ENCODE peak calls at places on chromosomes 16 and 17, in five cellular contexts. L, U, M, C and Z are unnamed samples.

GRCh38 chr17:55413825-55414489 is 7.7 kb downstream of the MMD start:
- DNase-seq in L (no peak), U (no peak), M (no peak), C (no peak), Z (no peak)

GRCh38 chr17:75731086-75731715 is 9.9 kb downstream of the ITGB4 start:
- DNase-seq in L (no peak), U (no peak), M (no peak), C (no peak), Z (no peak)

GRCh38 chr16:50653056-50653455 is 28.1 kb downstream of the SNX20 start:
- DNase-seq in L (no peak), U (no peak), M (no peak), C (no peak), Z (no peak)

GRCh38 chr17:1511290-1511689 is 5.1 kb downstream of the INPP5K start:
- DNase-seq in L (no peak), U (peak; percentile 29), M (no peak), C (no peak), Z (no peak)

GRCh38 chr17:59371426-59372099 is 40.1 kb downstream of the YPEL2 start:
- DNase-seq in L (no peak), U (no peak), M (no peak), C (peak; percentile 32), Z (no peak)

GRCh38 chr17:72604518-72604917 is 483.7 kb downstream of the SOX9 start:
- DNase-seq in L (no peak), U (no peak), M (no peak), C (peak; percentile 82), Z (no peak)

GRCh38 chr16:53714080-53715050 is 10.4 kb downstream of the FTO start:
- DNase-seq in L (no peak), U (no peak), M (no peak), C (no peak), Z (peak; percentile 12)

GRCh38 chr16:25823891-25824290 is 132.1 kb downstream of the HS3ST4 start:
- DNase-seq in L (no peak), U (no peak), M (no peak), C (no peak), Z (no peak)

GRCh38 chr16:10752843-10753523 is 9.3 kb downstream of the NUBP1 start:
- DNase-seq in L (peak; percentile 74), U (no peak), M (no peak), C (no peak), Z (no peak)

GRCh38 chr17:30519707-30520106 is 42.5 kb downstream of the GOSR1 start:
- DNase-seq in L (no peak), U (no peak), M (no peak), C (no peak), Z (no peak)

GRCh38 chr17:12967962-12968361 is 49.9 kb downstream of the ELAC2 start:
- DNase-seq in L (no peak), U (no peak), M (no peak), C (no peak), Z (no peak)

GRCh38 chr16:57528499-57529323 is 7.7 kb downstream of the CCDC102A start:
- DNase-seq in L (no peak), U (peak; percentile 1), M (no peak), C (no peak), Z (peak; percentile 98)

GRCh38 chr17:5364156-5364555 is 55.3 kb downstream of the NUP88 start:
- DNase-seq in L (no peak), U (no peak), M (no peak), C (no peak), Z (no peak)

GRCh38 chr16:2473425-2473926 is 1.5 kb upstream of the TBC1D24 start:
- DNase-seq in L (no peak), U (peak; percentile 58), M (peak; percentile 31), C (no peak), Z (peak; percentile 35)

GRCh38 chr16:20322696-20323095 is 4.6 kb downstream of the GP2 start:
- DNase-seq in L (no peak), U (no peak), M (no peak), C (no peak), Z (no peak)

GRCh38 chr16:56603589-56603988 is 4.8 kb upstream of the MT2A start:
- DNase-seq in L (no peak), U (peak; percentile 54), M (peak; percentile 67), C (peak; percentile 86), Z (peak; percentile 80)

GRCh38 chr16:57840833-57841232 is 38.5 kb upstream of the KIFC3 start:
- DNase-seq in L (no peak), U (no peak), M (no peak), C (peak; percentile 89), Z (no peak)

GRCh38 chr17:68346448-68346847 is 55.2 kb downstream of the ARSG start:
- DNase-seq in L (peak; percentile 24), U (no peak), M (no peak), C (no peak), Z (no peak)

GRCh38 chr16:69465083-69465721 is 40.8 kb downstream of the CYB5B start:
- DNase-seq in L (peak; percentile 59), U (no peak), M (no peak), C (peak; percentile 45), Z (no peak)

GRCh38 chr16:79163666-79164377 is 436.7 kb downstream of the MAF start:
- DNase-seq in L (no peak), U (no peak), M (no peak), C (no peak), Z (no peak)

GRCh38 chr17:5254903-5255521 is 20.4 kb upstream of the SCIMP start:
- DNase-seq in L (no peak), U (no peak), M (no peak), C (no peak), Z (no peak)

GRCh38 chr17:39738568-39738901 is 797 bp downstream of the GRB7 start:
- DNase-seq in L (no peak), U (peak; percentile 58), M (peak; percentile 92), C (peak; percentile 50), Z (peak; percentile 79)

GRCh38 chr17:48441231-48441711 is 11.3 kb upstream of the SKAP1 start:
- DNase-seq in L (peak; percentile 96), U (no peak), M (no peak), C (no peak), Z (no peak)

GRCh38 chr17:77286641-77287431 is 146.1 kb downstream of the SEC14L1 start:
- DNase-seq in L (no peak), U (peak; percentile 34), M (peak; percentile 99), C (peak; percentile 100), Z (no peak)

GRCh38 chr17:4833941-4834501 is 881 bp downstream of the MINK1 start:
- DNase-seq in L (no peak), U (no peak), M (no peak), C (peak; percentile 68), Z (peak; percentile 43)

GRCh38 chr16:82603784-82604411 is 22.9 kb upstream of the CDH13 start:
- DNase-seq in L (no peak), U (no peak), M (no peak), C (peak; percentile 13), Z (peak; percentile 77)

GRCh38 chr17:56034120-56034757 is 119.0 kb upstream of the ANKFN1 start:
- DNase-seq in L (no peak), U (no peak), M (no peak), C (no peak), Z (no peak)

GRCh38 chr17:73348824-73349095 is 37.0 kb upstream of the CDC42EP4 start:
- DNase-seq in L (no peak), U (no peak), M (no peak), C (no peak), Z (no peak)

GRCh38 chr17:51707216-51707615 is 446.9 kb downstream of the UTP18 start:
- DNase-seq in L (no peak), U (no peak), M (no peak), C (no peak), Z (no peak)

GRCh38 chr17:32496348-32497078 is 9.7 kb downstream of the CDK5R1 start:
- DNase-seq in L (no peak), U (no peak), M (no peak), C (no peak), Z (no peak)

GRCh38 chr17:79776378-79777165 is 1.4 kb upstream of the CBX2 start:
- DNase-seq in L (no peak), U (no peak), M (peak; percentile 28), C (peak; percentile 44), Z (peak; percentile 44)

GRCh38 chr17:57915980-57916757 is 39.0 kb downstream of the CUEDC1 start:
- DNase-seq in L (no peak), U (no peak), M (no peak), C (no peak), Z (peak; percentile 83)

GRCh38 chr17:57918017-57918895 is 37.0 kb downstream of the CUEDC1 start:
- DNase-seq in L (no peak), U (no peak), M (no peak), C (no peak), Z (no peak)

GRCh38 chr17:57915532-57915931 is 39.7 kb downstream of the CUEDC1 start:
- DNase-seq in L (no peak), U (no peak), M (no peak), C (no peak), Z (no peak)

GRCh38 chr17:57914274-57915147 is 40.7 kb downstream of the CUEDC1 start:
- DNase-seq in L (no peak), U (no peak), M (no peak), C (no peak), Z (no peak)

GRCh38 chr17:57916925-57917858 is 38.0 kb downstream of the CUEDC1 start:
- DNase-seq in L (no peak), U (no peak), M (no peak), C (peak; percentile 53), Z (no peak)
- TF ChIP-seq CTCF in L (peak; percentile 17), U (no peak), M (peak; percentile 28), C (peak; percentile 73), Z (peak; percentile 39)

DNA sequence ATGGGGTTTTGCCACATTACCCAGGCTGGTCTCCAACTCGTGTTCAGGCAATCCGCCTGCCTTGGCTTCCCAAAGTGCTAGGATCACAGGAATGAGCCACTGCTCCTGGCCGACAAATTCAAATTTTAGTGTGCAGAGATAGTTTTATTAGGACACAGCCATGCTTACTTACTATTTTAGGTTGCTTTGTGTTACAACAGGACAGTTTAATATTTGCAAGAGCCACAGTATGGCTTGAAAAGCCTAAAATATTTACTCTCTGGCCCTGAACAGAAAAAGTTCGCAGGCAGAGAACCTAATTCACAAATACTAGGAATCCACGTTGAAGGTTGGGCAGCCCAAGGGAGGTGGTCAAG is 12.6 kb upstream of the ETV4 start:
- DNase-seq in L (no peak), U (no peak), M (no peak), C (no peak), Z (no peak)
- TF ChIP-seq JUNB in L (no peak), U (no peak), M (no peak), C (no peak), Z (no peak)

GRCh38 chr17:36932383-36933173 is 4.7 kb upstream of the LHX1 start:
- DNase-seq in L (no peak), U (no peak), M (no peak), C (no peak), Z (no peak)
- H3K4me3 ChIP-seq in L (no peak overlapping the region), U (no peak overlapping the region), M (no peak overlapping the region), C (no peak overlapping the region), Z (peak overlapping the region; percentile 84)

DNA sequence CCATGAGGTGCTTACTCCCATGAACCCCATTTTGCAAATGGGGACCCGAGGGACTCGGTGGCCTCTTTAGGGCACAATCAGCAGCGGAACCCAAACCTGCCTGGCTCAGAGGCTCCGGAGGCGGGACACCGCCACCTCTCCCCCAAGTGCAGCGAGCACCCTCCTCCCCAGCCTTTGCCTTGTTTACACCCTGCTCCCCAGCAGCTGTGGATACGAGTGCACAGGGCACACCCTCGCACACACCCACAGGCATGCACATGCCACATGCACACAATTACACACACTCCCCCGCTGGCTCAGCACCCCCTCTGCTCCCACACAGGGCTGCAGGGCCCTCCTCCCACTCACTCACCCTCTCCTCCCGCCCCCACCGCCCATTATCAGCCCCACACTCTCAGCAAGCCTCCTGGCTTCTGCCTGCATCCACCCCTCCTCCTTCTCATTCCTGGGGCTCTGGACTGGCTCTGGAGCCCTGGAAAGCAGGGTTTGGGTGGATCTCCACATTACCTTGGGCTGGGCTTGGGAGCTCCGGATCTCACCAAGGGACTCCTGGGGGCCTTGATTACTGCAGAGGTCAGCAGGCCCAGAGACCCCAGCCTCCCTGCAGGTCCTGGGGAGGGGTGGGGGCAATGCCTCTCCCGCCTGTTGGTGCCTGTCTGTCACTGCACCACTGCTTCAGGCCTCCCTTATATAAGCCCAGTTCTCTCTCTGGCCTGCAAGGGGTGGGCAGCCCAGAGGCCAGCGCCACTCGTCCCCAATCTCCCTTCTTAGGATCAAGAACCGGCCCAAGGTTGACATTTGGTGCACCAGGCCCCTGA is 6.4 kb downstream of the PDK2 start:
- DNase-seq in L (no peak), U (peak; percentile 72), M (no peak), C (no peak), Z (peak; percentile 39)
- TF ChIP-seq CTCF in L (no peak), U (no peak), M (no peak), C (no peak), Z (peak; percentile 9)